ENCODE peak calls at places on chromosomes 2 and 18, in six cellular contexts. One of them, this sample, is unnamed.

GRCh38 chr2:55809875-55810620 is 113.5 kb downstream of the EFEMP1 start:
- DNase-seq in heart left ventricle: peak; percentile 47
- DNase-seq in GM12891: no peak
- DNase-seq in A549: no peak
- DNase-seq in body of pancreas: no peak
- DNase-seq in lower leg skin: peak; percentile 85
- DNase-seq in this sample: no peak

GRCh38 chr2:62362561-62362960 is 143.4 kb downstream of the TMEM17 start:
- DNase-seq in A549: no peak
- DNase-seq in heart left ventricle: no peak
- DNase-seq in body of pancreas: no peak
- DNase-seq in GM12891: no peak
- DNase-seq in lower leg skin: no peak
- DNase-seq in this sample: no peak

GRCh38 chr18:48949051-48949605 is 1.6 kb downstream of the SMAD7 start:
- DNase-seq in heart left ventricle: peak; percentile 61
- DNase-seq in GM12891: no peak
- DNase-seq in A549: no peak
- DNase-seq in body of pancreas: peak; percentile 47
- DNase-seq in lower leg skin: no peak
- DNase-seq in this sample: no peak

GRCh38 chr2:9213477-9214051 is 7.0 kb downstream of the ASAP2 start:
- DNase-seq in heart left ventricle: no peak
- DNase-seq in A549: no peak
- DNase-seq in body of pancreas: no peak
- DNase-seq in lower leg skin: no peak
- DNase-seq in GM12891: no peak
- DNase-seq in this sample: no peak

GRCh38 chr18:3675446-3675845 is 225.5 kb downstream of the TGIF1 start:
- DNase-seq in body of pancreas: no peak
- DNase-seq in A549: peak; percentile 55
- DNase-seq in heart left ventricle: no peak
- DNase-seq in lower leg skin: no peak
- DNase-seq in GM12891: no peak
- DNase-seq in this sample: peak; percentile 36

GRCh38 chr2:38959938-38960608 is 70.4 kb downstream of the ARHGEF33 start:
- DNase-seq in heart left ventricle: peak; percentile 82
- DNase-seq in lower leg skin: peak; percentile 23
- DNase-seq in body of pancreas: peak; percentile 56
- DNase-seq in GM12891: peak; percentile 54
- DNase-seq in A549: no peak
- DNase-seq in this sample: no peak

GRCh38 chr18:495452-495851 is 5.0 kb downstream of the COLEC12 start:
- DNase-seq in A549: no peak
- DNase-seq in lower leg skin: no peak
- DNase-seq in GM12891: no peak
- DNase-seq in heart left ventricle: no peak
- DNase-seq in body of pancreas: no peak
- DNase-seq in this sample: no peak

GRCh38 chr2:195898505-195898904 is 170.1 kb downstream of the DNAH7 start:
- DNase-seq in heart left ventricle: peak; percentile 72
- DNase-seq in body of pancreas: peak; percentile 23
- DNase-seq in A549: no peak
- DNase-seq in lower leg skin: peak; percentile 34
- DNase-seq in GM12891: no peak
- DNase-seq in this sample: peak; percentile 38

GRCh38 chr2:75428627-75429026 is 132.1 kb downstream of the EVA1A start:
- DNase-seq in lower leg skin: no peak
- DNase-seq in body of pancreas: no peak
- DNase-seq in A549: no peak
- DNase-seq in heart left ventricle: no peak
- DNase-seq in GM12891: no peak
- DNase-seq in this sample: no peak

GRCh38 chr2:214076527-214076926 is 334.3 kb upstream of the VWC2L start:
- DNase-seq in GM12891: no peak
- DNase-seq in heart left ventricle: no peak
- DNase-seq in lower leg skin: no peak
- DNase-seq in A549: peak; percentile 3
- DNase-seq in body of pancreas: no peak
- DNase-seq in this sample: no peak

GRCh38 chr2:162327134-162327769 is 8.8 kb upstream of the IFIH1 start:
- DNase-seq in heart left ventricle: no peak
- DNase-seq in A549: no peak
- DNase-seq in GM12891: no peak
- DNase-seq in body of pancreas: no peak
- DNase-seq in lower leg skin: no peak
- DNase-seq in this sample: no peak

GRCh38 chr2:160442603-160443002 is 51.0 kb downstream of the RBMS1 start:
- DNase-seq in body of pancreas: no peak
- DNase-seq in lower leg skin: no peak
- DNase-seq in A549: no peak
- DNase-seq in heart left ventricle: no peak
- DNase-seq in GM12891: no peak
- DNase-seq in this sample: no peak

GRCh38 chr2:215149894-215150293 is 11.5 kb upstream of the ABCA12 start:
- DNase-seq in body of pancreas: no peak
- DNase-seq in GM12891: no peak
- DNase-seq in A549: no peak
- DNase-seq in heart left ventricle: no peak
- DNase-seq in lower leg skin: no peak
- DNase-seq in this sample: no peak

GRCh38 chr18:48292787-48293409 is 116.3 kb downstream of the ZBTB7C start:
- DNase-seq in body of pancreas: no peak
- DNase-seq in A549: no peak
- DNase-seq in GM12891: no peak
- DNase-seq in lower leg skin: no peak
- DNase-seq in heart left ventricle: no peak
- DNase-seq in this sample: no peak

GRCh38 chr2:137049518-137049917 is 284.2 kb downstream of the THSD7B start:
- DNase-seq in heart left ventricle: no peak
- DNase-seq in A549: no peak
- DNase-seq in GM12891: no peak
- DNase-seq in lower leg skin: no peak
- DNase-seq in body of pancreas: no peak
- DNase-seq in this sample: no peak

GRCh38 chr18:63366270-63366990 is 576 bp downstream of the KDSR start:
- DNase-seq in GM12891: peak; percentile 46
- DNase-seq in lower leg skin: peak; percentile 51
- DNase-seq in heart left ventricle: peak; percentile 65
- DNase-seq in body of pancreas: peak; percentile 63
- DNase-seq in A549: peak; percentile 68
- DNase-seq in this sample: peak; percentile 68

GRCh38 chr18:21183670-21184069 is 58.4 kb upstream of the GREB1L start:
- DNase-seq in heart left ventricle: no peak
- DNase-seq in lower leg skin: no peak
- DNase-seq in A549: no peak
- DNase-seq in GM12891: no peak
- DNase-seq in body of pancreas: no peak
- DNase-seq in this sample: no peak

GRCh38 chr18:11955299-11956029 is 25.8 kb upstream of the IMPA2 start:
- DNase-seq in A549: no peak
- DNase-seq in heart left ventricle: peak; percentile 68
- DNase-seq in body of pancreas: peak; percentile 37
- DNase-seq in lower leg skin: no peak
- DNase-seq in GM12891: no peak
- DNase-seq in this sample: no peak

GRCh38 chr2:163419000-163419575 is 316.7 kb downstream of the FIGN start:
- DNase-seq in heart left ventricle: no peak
- DNase-seq in lower leg skin: no peak
- DNase-seq in A549: no peak
- DNase-seq in GM12891: no peak
- DNase-seq in body of pancreas: no peak
- DNase-seq in this sample: no peak

GRCh38 chr18:69557246-69557781 is 156.6 kb downstream of the DOK6 start:
- DNase-seq in body of pancreas: no peak
- DNase-seq in A549: no peak
- DNase-seq in heart left ventricle: no peak
- DNase-seq in GM12891: no peak
- DNase-seq in lower leg skin: no peak
- DNase-seq in this sample: no peak

GRCh38 chr18:74493689-74494088 is 2.5 kb upstream of the CNDP2 start:
- DNase-seq in body of pancreas: peak; percentile 62
- DNase-seq in lower leg skin: peak; percentile 33
- DNase-seq in GM12891: no peak
- DNase-seq in heart left ventricle: no peak
- DNase-seq in A549: peak; percentile 14
- DNase-seq in this sample: no peak

GRCh38 chr2:217953011-217953481 is 49.7 kb downstream of the TNS1 start:
- DNase-seq in GM12891: no peak
- DNase-seq in body of pancreas: peak; percentile 35
- DNase-seq in heart left ventricle: peak; percentile 74
- DNase-seq in lower leg skin: no peak
- DNase-seq in A549: no peak
- DNase-seq in this sample: no peak

GRCh38 chr2:195395351-195395750 is 261.7 kb upstream of the SLC39A10 start:
- DNase-seq in lower leg skin: no peak
- DNase-seq in body of pancreas: no peak
- DNase-seq in A549: no peak
- DNase-seq in GM12891: no peak
- DNase-seq in heart left ventricle: no peak
- DNase-seq in this sample: no peak

GRCh38 chr18:59067873-59068272 is 71.8 kb upstream of the SEC11C start:
- DNase-seq in GM12891: no peak
- DNase-seq in A549: no peak
- DNase-seq in body of pancreas: peak; percentile 34
- DNase-seq in lower leg skin: no peak
- DNase-seq in heart left ventricle: no peak
- DNase-seq in this sample: no peak

GRCh38 chr18:39840406-39840805 is 2114.6 kb upstream of the PIK3C3 start:
- DNase-seq in heart left ventricle: no peak
- DNase-seq in lower leg skin: no peak
- DNase-seq in A549: no peak
- DNase-seq in body of pancreas: no peak
- DNase-seq in GM12891: no peak
- DNase-seq in this sample: no peak

GRCh38 chr18:79912994-79913831 is 38.2 kb downstream of the SLC66A2 start:
- DNase-seq in GM12891: no peak
- DNase-seq in heart left ventricle: no peak
- DNase-seq in lower leg skin: no peak
- DNase-seq in body of pancreas: no peak
- DNase-seq in A549: no peak
- DNase-seq in this sample: no peak

GRCh38 chr2:235396071-235396846 is 97.6 kb upstream of the AGAP1 start:
- DNase-seq in body of pancreas: no peak
- DNase-seq in lower leg skin: no peak
- DNase-seq in A549: no peak
- DNase-seq in GM12891: no peak
- DNase-seq in heart left ventricle: no peak
- DNase-seq in this sample: no peak

GRCh38 chr2:217907266-217907665 is 95.5 kb downstream of the TNS1 start:
- DNase-seq in A549: no peak
- DNase-seq in heart left ventricle: no peak
- DNase-seq in GM12891: no peak
- DNase-seq in lower leg skin: no peak
- DNase-seq in body of pancreas: no peak
- DNase-seq in this sample: no peak

DNA sequence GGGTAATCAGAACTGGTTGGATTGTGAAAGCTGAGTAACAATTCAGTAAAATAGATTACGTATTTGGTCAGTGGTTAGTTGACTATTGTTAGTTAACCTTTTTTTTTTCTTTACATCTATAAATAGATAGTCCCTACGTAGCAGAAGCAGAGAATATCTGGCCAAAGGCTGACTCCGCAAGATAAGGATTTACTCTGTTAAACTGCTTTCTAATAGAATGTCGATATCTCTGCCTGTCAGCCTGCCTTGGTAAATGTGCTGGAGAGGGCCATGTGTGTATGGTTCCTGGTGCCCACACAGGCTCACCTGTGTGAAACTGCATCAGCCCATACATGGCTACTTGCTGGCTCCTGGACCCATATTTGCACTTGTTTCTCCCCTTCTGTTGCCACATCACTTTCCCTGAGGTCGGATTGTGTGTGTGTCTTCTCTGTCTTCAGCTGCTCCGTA is 94.4 kb downstream of the CRIM1 start:
- DNase-seq in lower leg skin: no peak
- DNase-seq in body of pancreas: no peak
- DNase-seq in heart left ventricle: no peak
- DNase-seq in A549: no peak
- DNase-seq in GM12891: no peak
- DNase-seq in this sample: no peak
- TF ChIP-seq POLR2A in lower leg skin: no peak
- TF ChIP-seq POLR2A in body of pancreas: no peak
- TF ChIP-seq POLR2A in heart left ventricle: no peak
- TF ChIP-seq POLR2A in A549: no peak
- TF ChIP-seq POLR2A in GM12891: no peak
- TF ChIP-seq POLR2A in this sample: no peak

GRCh38 chr2:240624950-240625621 is at the start of gene GPR35:
- DNase-seq in body of pancreas: no peak
- DNase-seq in heart left ventricle: peak; percentile 42
- DNase-seq in GM12891: no peak
- DNase-seq in lower leg skin: no peak
- DNase-seq in A549: no peak
- DNase-seq in this sample: peak; percentile 61
- TF ChIP-seq POLR2A in body of pancreas: no peak
- TF ChIP-seq POLR2A in heart left ventricle: no peak
- TF ChIP-seq POLR2A in GM12891: no peak
- TF ChIP-seq POLR2A in lower leg skin: no peak
- TF ChIP-seq POLR2A in A549: no peak
- TF ChIP-seq POLR2A in this sample: no peak

GRCh38 chr2:201643216-201643651 is at the start of gene TMEM237:
- DNase-seq in A549: peak; percentile 28
- DNase-seq in heart left ventricle: peak; percentile 48
- DNase-seq in GM12891: peak; percentile 51
- DNase-seq in body of pancreas: peak; percentile 49
- DNase-seq in lower leg skin: peak; percentile 51
- DNase-seq in this sample: peak; percentile 36
- TF ChIP-seq POLR2A in A549: no peak
- TF ChIP-seq POLR2A in heart left ventricle: no peak
- TF ChIP-seq POLR2A in GM12891: no peak
- TF ChIP-seq POLR2A in body of pancreas: no peak
- TF ChIP-seq POLR2A in lower leg skin: no peak
- TF ChIP-seq POLR2A in this sample: peak; percentile 38

GRCh38 chr2:74199871-74200305 is 1.5 kb downstream of the MTHFD2 start:
- DNase-seq in A549: no peak
- DNase-seq in body of pancreas: no peak
- DNase-seq in heart left ventricle: no peak
- DNase-seq in lower leg skin: no peak
- DNase-seq in GM12891: no peak
- DNase-seq in this sample: no peak
- TF ChIP-seq POLR2A in A549: no peak
- TF ChIP-seq POLR2A in body of pancreas: no peak
- TF ChIP-seq POLR2A in heart left ventricle: no peak
- TF ChIP-seq POLR2A in lower leg skin: no peak
- TF ChIP-seq POLR2A in GM12891: peak; percentile 65
- TF ChIP-seq POLR2A in this sample: no peak

DNA sequence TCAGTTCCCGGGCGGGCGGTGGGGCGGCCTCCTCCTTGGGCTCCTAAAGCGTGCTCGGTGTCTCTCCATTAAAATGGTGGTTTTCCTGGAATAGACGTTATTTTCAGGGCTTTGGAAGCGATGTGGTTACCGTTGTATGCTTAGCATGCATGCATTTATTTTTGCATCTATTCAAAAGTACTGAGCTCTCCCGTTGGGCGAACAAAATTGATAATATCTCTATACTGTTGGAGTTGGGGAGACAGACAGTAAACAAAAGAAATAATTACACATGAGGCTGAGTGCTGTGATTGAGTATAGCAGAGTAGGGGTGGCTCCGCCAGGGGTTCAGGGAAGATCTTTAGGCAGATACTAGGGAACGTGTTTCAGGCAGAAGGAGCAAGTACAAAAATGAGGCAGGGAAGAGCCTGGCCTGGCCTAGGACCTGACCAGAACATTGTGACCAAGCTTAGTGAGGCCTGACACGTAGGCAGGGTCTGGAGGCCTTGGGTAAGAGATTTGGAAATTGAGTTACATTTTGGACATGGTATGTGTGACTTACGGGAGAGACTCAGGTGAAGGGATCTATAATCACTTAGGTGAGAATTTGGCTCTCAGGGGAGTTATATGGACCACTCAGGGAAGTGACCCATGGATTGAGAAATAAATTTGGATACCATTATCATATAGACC is 674 bp downstream of the NCAPH start:
- DNase-seq in heart left ventricle: no peak
- DNase-seq in body of pancreas: no peak
- DNase-seq in lower leg skin: no peak
- DNase-seq in GM12891: no peak
- DNase-seq in A549: no peak
- DNase-seq in this sample: no peak
- TF ChIP-seq POLR2A in heart left ventricle: no peak
- TF ChIP-seq POLR2A in body of pancreas: no peak
- TF ChIP-seq POLR2A in lower leg skin: no peak
- TF ChIP-seq POLR2A in GM12891: no peak
- TF ChIP-seq POLR2A in A549: peak; percentile 56
- TF ChIP-seq POLR2A in this sample: peak; percentile 68

This sample was measured in H54.